ENCODE peak calls at places on chromosomes 3 and 15, in eight cellular contexts. H is memory B cell; N is NCI-H1092; I is activated T-cell treated with anti-CD3 and anti-CD28 coated beads, Interleukin-2, amount 50 U/mL, for 24 hours; P is DMS153; B is stimulated activated CD8-positive, alpha-beta memory T cell treated with anti-CD3 and anti-CD28 coated beads, Interleukin-4, amount 100 ng/mL, for 4 hours; T is activated effector memory CD4-positive, alpha-beta T cell treated with Interleukin-2 at 50 U/mL for 16 hours; E is right lobe of liver. W is an unnamed sample.
A peak's percentile ranks its signal among the peaks of the same experiment; 100 is the strongest.

GRCh38 chr3:59480486-59480995 is 430.7 kb upstream of the CFAP20DC start:
- DNase-seq in E (no peak), P (no peak), N (no peak), I (no peak), H (no peak), B (no peak), T (no peak), W (no peak)

GRCh38 chr3:12691733-12692132 is 27.8 kb upstream of the RAF1 start:
- DNase-seq in H (no peak), P (no peak), I (no peak), N (no peak), T (no peak), E (no peak), B (no peak), W (no peak)

GRCh38 chr3:116020495-116020894 is 397.2 kb downstream of the GAP43 start:
- DNase-seq in E (no peak), T (no peak), P (no peak), N (no peak), I (no peak), B (no peak), H (no peak), W (no peak)

GRCh38 chr3:171875923-171876412 is 32.8 kb downstream of the TMEM212 start:
- DNase-seq in I (no peak), B (no peak), N (no peak), E (no peak), H (no peak), P (no peak), T (no peak), W (peak; percentile 50)

GRCh38 chr3:4680881-4681300 is 187.7 kb downstream of the ITPR1 start:
- DNase-seq in N (no peak), P (no peak), H (no peak), I (no peak), B (no peak), T (no peak), E (no peak), W (no peak)

GRCh38 chr3:155339052-155339451 is 45.6 kb upstream of the STRIT1 start:
- DNase-seq in P (no peak), H (no peak), B (no peak), I (no peak), T (no peak), E (no peak), N (no peak), W (no peak)

GRCh38 chr3:4642611-4643010 is 149.5 kb downstream of the ITPR1 start:
- DNase-seq in T (no peak), B (no peak), H (no peak), I (no peak), E (no peak), N (no peak), P (no peak), W (no peak)

GRCh38 chr3:126132751-126133511 is 47.5 kb downstream of the ALDH1L1 start:
- DNase-seq in P (no peak), E (peak; percentile 33), I (peak; percentile 15), N (no peak), T (no peak), B (no peak), H (no peak), W (no peak)

GRCh38 chr3:151774910-151775309 is 39.0 kb upstream of the AADAC start:
- DNase-seq in T (no peak), B (no peak), P (no peak), N (no peak), E (no peak), I (no peak), H (no peak), W (no peak)

GRCh38 chr3:42756681-42757213 is 16.3 kb downstream of the CCDC13 start:
- DNase-seq in T (no peak), H (no peak), B (no peak), N (no peak), P (no peak), I (no peak), E (no peak), W (no peak)

GRCh38 chr3:67384790-67385397 is 269.5 kb downstream of the SUCLG2 start:
- DNase-seq in N (peak; percentile 1), B (no peak), H (no peak), T (no peak), I (peak; percentile 46), E (no peak), P (no peak), W (peak; percentile 6)

GRCh38 chr3:151393146-151393831 is 8.7 kb upstream of the P2RY12 start:
- DNase-seq in N (no peak), B (no peak), P (no peak), H (no peak), I (no peak), E (no peak), T (no peak), W (no peak)

GRCh38 chr3:94159062-94159726 is 96.3 kb downstream of the NSUN3 start:
- DNase-seq in I (no peak), P (no peak), H (no peak), E (no peak), T (no peak), N (no peak), B (no peak), W (no peak)

GRCh38 chr3:167913218-167913902 is 177.8 kb downstream of the SERPINI1 start:
- DNase-seq in H (no peak), B (no peak), T (no peak), E (no peak), N (no peak), P (no peak), I (no peak), W (no peak)

GRCh38 chr3:52388348-52388821 is 56.5 kb downstream of the SEMA3G start:
- DNase-seq in H (no peak), B (no peak), N (no peak), I (no peak), P (no peak), E (no peak), T (no peak), W (no peak)

GRCh38 chr3:108486910-108487309 is 23.5 kb downstream of the MYH15 start:
- DNase-seq in P (no peak), N (no peak), E (no peak), B (no peak), T (no peak), H (no peak), I (no peak), W (no peak)

GRCh38 chr15:77832874-77833273 is 200.2 kb upstream of the LINGO1 start:
- DNase-seq in T (no peak), I (no peak), N (no peak), H (no peak), E (peak; percentile 18), P (no peak), B (no peak), W (no peak)

GRCh38 chr3:111547645-111548044 is 5.6 kb downstream of the CD96 start:
- DNase-seq in E (no peak), N (no peak), B (no peak), H (peak; percentile 2), P (no peak), T (no peak), I (no peak), W (no peak)

GRCh38 chr15:23566070-23567050 is 886 bp downstream of the MKRN3 start:
- DNase-seq in N (no peak), P (peak; percentile 51), I (peak; percentile 38), E (no peak), T (peak; percentile 6), H (no peak), B (no peak), W (peak; percentile 71)

GRCh38 chr15:89326316-89326715 is 8.3 kb downstream of the POLG start:
- DNase-seq in T (no peak), E (no peak), I (no peak), B (no peak), P (no peak), N (no peak), H (no peak), W (no peak)

GRCh38 chr15:33154366-33155166 is 39.9 kb downstream of the FMN1 start:
- DNase-seq in E (no peak), P (no peak), N (no peak), T (no peak), B (no peak), I (no peak), H (no peak), W (no peak)

GRCh38 chr15:60799885-60800728 is 321.2 kb upstream of the ICE2 start:
- DNase-seq in E (no peak), P (no peak), I (peak; percentile 60), N (no peak), B (no peak), T (no peak), H (no peak), W (no peak)

GRCh38 chr15:32878849-32879795 is 161.3 kb downstream of the GREM1 start:
- DNase-seq in P (no peak), T (no peak), B (no peak), H (no peak), N (no peak), I (no peak), E (no peak), W (no peak)

GRCh38 chr3:130341388-130341787 is 4.1 kb upstream of the COL6A5 start:
- DNase-seq in T (no peak), P (peak; percentile 23), H (no peak), B (no peak), E (no peak), N (no peak), I (no peak), W (no peak)

GRCh38 chr3:13249630-13250395 is 170.3 kb downstream of the NUP210 start:
- DNase-seq in T (no peak), B (no peak), N (no peak), H (no peak), I (no peak), P (no peak), E (peak; percentile 35), W (no peak)